ENCODE peak calls at places on chromosomes 13 and 19, in four cellular contexts. P, Z, H and X are unnamed samples.
A peak's percentile ranks its signal among the peaks of the same experiment; 100 is the strongest.

GRCh38 chr19:31119951-31120690 is 229.1 kb downstream of the TSHZ3 start:
- DNase-seq in P (no peak), Z (no peak), H (no peak), X (no peak)

GRCh38 chr19:7236153-7236552 is 58.1 kb downstream of the INSR start:
- DNase-seq in P (no peak), Z (no peak), H (no peak), X (no peak)

GRCh38 chr13:77374786-77375185 is 47.9 kb upstream of the MYCBP2 start:
- DNase-seq in P (no peak), Z (no peak), H (no peak), X (no peak)

GRCh38 chr19:54400913-54401312 is 14.4 kb upstream of the TTYH1 start:
- DNase-seq in P (no peak), Z (no peak), H (no peak), X (no peak)

GRCh38 chr13:101382701-101383100 is 33.6 kb downstream of the NALCN start:
- DNase-seq in P (no peak), Z (peak; percentile 80), H (no peak), X (no peak)

GRCh38 chr13:47816835-47817234 is 184.2 kb downstream of the SUCLA2 start:
- DNase-seq in P (no peak), Z (no peak), H (no peak), X (no peak)

GRCh38 chr19:3357362-3357730 is 9.0 kb upstream of the NFIC start:
- DNase-seq in P (no peak), Z (no peak), H (no peak), X (no peak)

GRCh38 chr13:94063096-94063495 is 416.4 kb downstream of the DCT start:
- DNase-seq in P (no peak), Z (no peak), H (no peak), X (no peak)

GRCh38 chr13:59368652-59369051 is 795.1 kb downstream of the DIAPH3 start:
- DNase-seq in P (no peak), Z (no peak), H (no peak), X (no peak)

GRCh38 chr13:44422755-44423643 is 49.4 kb downstream of the SERP2 start:
- DNase-seq in P (no peak), Z (no peak), H (no peak), X (no peak)

GRCh38 chr13:72122661-72123060 is 255.7 kb upstream of the DACH1 start:
- DNase-seq in P (no peak), Z (no peak), H (no peak), X (no peak)

GRCh38 chr13:20099319-20099718 is 61.5 kb downstream of the GJA3 start:
- DNase-seq in P (no peak), Z (no peak), H (no peak), X (no peak)

GRCh38 chr19:22545751-22546150 is 88.4 kb upstream of the ZNF492 start:
- DNase-seq in P (no peak), Z (no peak), H (peak; percentile 40), X (no peak)

GRCh38 chr13:27259831-27260230 is 8.5 kb downstream of the RPL21 start:
- DNase-seq in P (no peak), Z (peak; percentile 68), H (no peak), X (no peak)

DNA sequence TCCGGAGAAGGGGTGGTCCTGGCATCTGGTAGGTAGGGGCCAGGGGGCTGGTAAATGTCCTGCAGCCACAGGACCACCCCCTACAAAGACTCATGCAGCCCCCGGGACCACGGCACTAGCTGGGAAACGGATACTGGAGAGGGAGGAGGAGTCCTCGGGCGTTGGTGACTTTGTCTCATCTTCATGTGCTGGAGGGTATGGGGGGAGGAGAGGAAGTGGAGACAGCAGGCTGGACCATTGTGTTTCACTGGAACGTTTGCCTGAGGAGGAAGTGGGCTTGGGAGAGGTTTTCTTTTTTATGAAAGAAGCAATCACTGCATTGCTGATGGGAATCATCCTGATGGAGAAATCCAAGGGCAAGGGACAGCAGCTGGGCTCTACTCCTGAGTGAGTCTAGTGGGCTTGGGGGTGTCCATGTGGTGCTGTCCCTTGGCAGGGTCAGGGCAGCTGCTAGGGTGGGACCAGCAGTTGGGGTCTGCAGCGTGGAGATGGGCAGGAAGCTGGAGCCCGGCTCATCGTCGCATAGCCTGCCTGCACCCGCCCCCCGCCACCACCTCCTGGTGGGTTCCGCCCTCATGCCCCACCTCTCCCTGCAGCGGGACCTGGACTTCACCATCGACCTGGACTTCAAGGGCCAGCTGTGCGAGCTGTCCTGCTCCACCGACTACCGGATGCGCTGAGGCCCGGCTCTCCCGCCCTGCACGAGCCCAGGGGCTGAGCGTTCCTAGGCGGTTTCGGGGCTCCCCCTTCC is 1.7 kb upstream of the ADM5 start:
- DNase-seq in P (no peak), Z (peak; percentile 51), H (no peak), X (no peak)
- TF ChIP-seq POLR2AphosphoS5 in P (peak; percentile 59), Z (no peak), H (no peak), X (no peak)

DNA sequence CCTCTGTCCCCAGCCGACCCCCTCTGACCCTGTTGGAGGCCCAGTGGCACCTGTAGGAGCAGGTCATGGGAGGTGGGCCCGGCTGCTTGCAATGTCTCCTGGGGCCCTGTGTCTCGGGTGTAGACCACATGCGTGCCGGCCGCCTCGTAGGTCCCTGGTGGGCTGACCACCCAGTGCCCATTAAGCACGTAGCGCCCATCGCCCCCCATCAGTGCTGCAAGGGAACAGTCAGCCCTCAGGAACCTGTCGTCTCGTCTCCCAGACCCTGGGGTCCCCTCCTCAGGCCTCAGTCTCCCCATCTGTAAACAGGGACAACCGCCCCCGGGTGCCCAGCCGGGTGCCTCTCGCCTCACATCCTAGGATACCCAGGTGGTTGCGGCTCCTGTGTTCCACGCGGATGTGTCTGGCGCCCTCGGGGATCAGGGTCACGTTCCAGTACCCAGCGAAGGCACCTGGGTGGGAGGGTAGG is 5.6 kb downstream of the ADAMTSL5 start:
- DNase-seq in P (no peak), Z (no peak), H (no peak), X (no peak)
- H3K9ac ChIP-seq in P (no peak overlapping the region), Z (no peak overlapping the region), H (no peak overlapping the region), X (no peak overlapping the region)

GRCh38 chr19:40755248-40755624 is 4.2 kb downstream of the SNRPA start:
- DNase-seq in P (no peak), Z (no peak), H (no peak), X (no peak)

GRCh38 chr19:40756502-40757110 is 5.6 kb downstream of the SNRPA start:
- DNase-seq in P (no peak), Z (no peak), H (no peak), X (no peak)

GRCh38 chr19:40751065-40751923 is at the start of gene SNRPA:
- DNase-seq in P (peak; percentile 92), Z (peak; percentile 99), H (peak; percentile 90), X (peak; percentile 96)

GRCh38 chr19:40758491-40758890 is 7.5 kb downstream of the SNRPA start:
- DNase-seq in P (no peak), Z (no peak), H (no peak), X (no peak)

GRCh38 chr19:40754611-40755247 is 3.7 kb downstream of the SNRPA start:
- DNase-seq in P (no peak), Z (no peak), H (no peak), X (no peak)
- H3K4me3 ChIP-seq in P (peak overlapping the region; percentile 79), Z (no peak overlapping the region), H (no peak overlapping the region), X (peak overlapping the region; percentile 58)

DNA sequence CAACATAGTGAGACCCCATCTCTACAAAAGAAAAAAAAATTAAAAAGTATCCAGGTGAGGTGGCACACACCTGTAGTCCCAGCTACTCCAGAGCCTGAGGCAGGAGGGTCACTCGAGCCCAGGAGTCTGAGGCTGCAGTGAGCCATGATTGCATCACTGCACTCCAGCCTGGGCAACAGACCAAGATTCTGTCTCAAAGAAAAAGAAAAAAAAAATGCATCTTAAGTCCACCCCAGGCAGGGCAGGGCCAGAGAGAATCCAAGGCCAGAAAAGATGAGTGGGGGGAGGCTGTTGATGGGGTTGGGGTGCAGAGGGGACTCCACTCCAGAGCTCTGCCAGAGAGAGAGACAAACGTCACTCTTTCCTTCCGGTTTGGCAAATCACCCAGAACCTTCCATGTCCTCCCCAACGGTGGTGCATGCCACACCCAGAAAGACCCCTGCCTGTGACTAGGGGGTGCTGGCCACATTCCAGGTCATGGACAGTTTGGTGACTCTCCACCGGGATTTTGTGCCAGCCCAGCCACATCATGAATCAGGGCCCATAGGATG is 431 bp downstream of the FUT3 start:
- DNase-seq in P (no peak), Z (no peak), H (peak; percentile 9), X (no peak)
- TF ChIP-seq POLR2AphosphoS5 in P (no peak), Z (no peak), H (no peak), X (no peak)

GRCh38 chr13:41154042-41154441 is 21.4 kb upstream of the KBTBD6 start:
- DNase-seq in P (no peak), Z (no peak), H (no peak), X (no peak)
- H3K9ac ChIP-seq in P (no peak overlapping the region), Z (no peak overlapping the region), H (no peak overlapping the region), X (no peak overlapping the region)

GRCh38 chr19:40519352-40520322 is 52.8 kb downstream of the SPTBN4 start:
- DNase-seq in P (no peak), Z (no peak), H (no peak), X (no peak)
- H3K4me3 ChIP-seq in P (no peak overlapping the region), Z (no peak overlapping the region), H (no peak overlapping the region), X (no peak overlapping the region)